ENCODE peak calls at places on chromosomes 13 and 19, in ten cellular contexts. One of them, this sample, is unnamed.

GRCh38 chr13:51840917-51841316 is 4.1 kb downstream of the TMEM272 start:
- DNase-seq in glutamatergic neuron: no peak
- DNase-seq in stimulated activated CD4-positive, alpha-beta T cell treated with anti-CD3 and anti-CD28 coated beads, Interleukin-1b, Interleukin-23, amount 100 ng/mL, for 24 hours: no peak
- DNase-seq in iPS DF 19.7: no peak
- DNase-seq in upper lobe of left lung: no peak
- DNase-seq in T-cell: no peak
- DNase-seq in heart right ventricle: no peak
- DNase-seq in neural crest cell: no peak
- DNase-seq in stimulated activated naive CD8-positive, alpha-beta T cell treated with anti-CD3 and anti-CD28 coated beads, Interleukin-15, amount 100 ng/mL, for 72 hours: no peak
- DNase-seq in RKO: no peak
- DNase-seq in this sample: no peak

GRCh38 chr19:35963514-35963913 is 27.3 kb downstream of the LRFN3 start:
- DNase-seq in iPS DF 19.7: no peak
- DNase-seq in stimulated activated CD4-positive, alpha-beta T cell treated with anti-CD3 and anti-CD28 coated beads, Interleukin-1b, Interleukin-23, amount 100 ng/mL, for 24 hours: no peak
- DNase-seq in upper lobe of left lung: no peak
- DNase-seq in T-cell: peak
- DNase-seq in RKO: peak
- DNase-seq in glutamatergic neuron: no peak
- DNase-seq in stimulated activated naive CD8-positive, alpha-beta T cell treated with anti-CD3 and anti-CD28 coated beads, Interleukin-15, amount 100 ng/mL, for 72 hours: no peak
- DNase-seq in neural crest cell: peak
- DNase-seq in heart right ventricle: no peak
- DNase-seq in this sample: peak

GRCh38 chr13:44015808-44016207 is 136.1 kb downstream of the LACC1 start:
- DNase-seq in neural crest cell: no peak
- DNase-seq in RKO: no peak
- DNase-seq in iPS DF 19.7: no peak
- DNase-seq in stimulated activated CD4-positive, alpha-beta T cell treated with anti-CD3 and anti-CD28 coated beads, Interleukin-1b, Interleukin-23, amount 100 ng/mL, for 24 hours: no peak
- DNase-seq in T-cell: no peak
- DNase-seq in stimulated activated naive CD8-positive, alpha-beta T cell treated with anti-CD3 and anti-CD28 coated beads, Interleukin-15, amount 100 ng/mL, for 72 hours: no peak
- DNase-seq in heart right ventricle: no peak
- DNase-seq in glutamatergic neuron: no peak
- DNase-seq in upper lobe of left lung: no peak
- DNase-seq in this sample: no peak

GRCh38 chr13:73677041-73677589 is 457.1 kb downstream of the KLF12 start:
- DNase-seq in stimulated activated CD4-positive, alpha-beta T cell treated with anti-CD3 and anti-CD28 coated beads, Interleukin-1b, Interleukin-23, amount 100 ng/mL, for 24 hours: no peak
- DNase-seq in neural crest cell: no peak
- DNase-seq in stimulated activated naive CD8-positive, alpha-beta T cell treated with anti-CD3 and anti-CD28 coated beads, Interleukin-15, amount 100 ng/mL, for 72 hours: no peak
- DNase-seq in T-cell: no peak
- DNase-seq in glutamatergic neuron: no peak
- DNase-seq in heart right ventricle: no peak
- DNase-seq in upper lobe of left lung: no peak
- DNase-seq in iPS DF 19.7: no peak
- DNase-seq in RKO: no peak
- DNase-seq in this sample: no peak

GRCh38 chr13:113564331-113565023 is 20.1 kb upstream of the TFDP1 start:
- DNase-seq in upper lobe of left lung: no peak
- DNase-seq in neural crest cell: no peak
- DNase-seq in stimulated activated naive CD8-positive, alpha-beta T cell treated with anti-CD3 and anti-CD28 coated beads, Interleukin-15, amount 100 ng/mL, for 72 hours: no peak
- DNase-seq in T-cell: no peak
- DNase-seq in stimulated activated CD4-positive, alpha-beta T cell treated with anti-CD3 and anti-CD28 coated beads, Interleukin-1b, Interleukin-23, amount 100 ng/mL, for 24 hours: no peak
- DNase-seq in heart right ventricle: no peak
- DNase-seq in glutamatergic neuron: no peak
- DNase-seq in RKO: no peak
- DNase-seq in iPS DF 19.7: no peak
- DNase-seq in this sample: no peak

GRCh38 chr19:27672309-27673047 is 1540.5 kb downstream of the UQCRFS1 start:
- DNase-seq in T-cell: no peak
- DNase-seq in heart right ventricle: peak
- DNase-seq in glutamatergic neuron: no peak
- DNase-seq in upper lobe of left lung: no peak
- DNase-seq in iPS DF 19.7: no peak
- DNase-seq in neural crest cell: no peak
- DNase-seq in stimulated activated naive CD8-positive, alpha-beta T cell treated with anti-CD3 and anti-CD28 coated beads, Interleukin-15, amount 100 ng/mL, for 72 hours: no peak
- DNase-seq in RKO: no peak
- DNase-seq in stimulated activated CD4-positive, alpha-beta T cell treated with anti-CD3 and anti-CD28 coated beads, Interleukin-1b, Interleukin-23, amount 100 ng/mL, for 24 hours: no peak
- DNase-seq in this sample: no peak

GRCh38 chr19:48868196-48868886 is at the start of gene PLEKHA4:
- DNase-seq in upper lobe of left lung: peak
- DNase-seq in stimulated activated naive CD8-positive, alpha-beta T cell treated with anti-CD3 and anti-CD28 coated beads, Interleukin-15, amount 100 ng/mL, for 72 hours: no peak
- DNase-seq in glutamatergic neuron: peak
- DNase-seq in T-cell: no peak
- DNase-seq in heart right ventricle: peak
- DNase-seq in stimulated activated CD4-positive, alpha-beta T cell treated with anti-CD3 and anti-CD28 coated beads, Interleukin-1b, Interleukin-23, amount 100 ng/mL, for 24 hours: no peak
- DNase-seq in RKO: peak
- DNase-seq in neural crest cell: no peak
- DNase-seq in iPS DF 19.7: no peak
- DNase-seq in this sample: no peak

GRCh38 chr19:2607712-2608601 is 94.5 kb downstream of the GNG7 start:
- DNase-seq in heart right ventricle: no peak
- DNase-seq in iPS DF 19.7: no peak
- DNase-seq in stimulated activated CD4-positive, alpha-beta T cell treated with anti-CD3 and anti-CD28 coated beads, Interleukin-1b, Interleukin-23, amount 100 ng/mL, for 24 hours: peak
- DNase-seq in neural crest cell: no peak
- DNase-seq in RKO: no peak
- DNase-seq in upper lobe of left lung: peak
- DNase-seq in stimulated activated naive CD8-positive, alpha-beta T cell treated with anti-CD3 and anti-CD28 coated beads, Interleukin-15, amount 100 ng/mL, for 72 hours: peak
- DNase-seq in T-cell: peak
- DNase-seq in glutamatergic neuron: no peak
- DNase-seq in this sample: no peak

GRCh38 chr13:85277753-85278152 is 521.5 kb downstream of the SLITRK6 start:
- DNase-seq in stimulated activated CD4-positive, alpha-beta T cell treated with anti-CD3 and anti-CD28 coated beads, Interleukin-1b, Interleukin-23, amount 100 ng/mL, for 24 hours: no peak
- DNase-seq in stimulated activated naive CD8-positive, alpha-beta T cell treated with anti-CD3 and anti-CD28 coated beads, Interleukin-15, amount 100 ng/mL, for 72 hours: no peak
- DNase-seq in glutamatergic neuron: no peak
- DNase-seq in neural crest cell: no peak
- DNase-seq in T-cell: no peak
- DNase-seq in upper lobe of left lung: no peak
- DNase-seq in iPS DF 19.7: no peak
- DNase-seq in heart right ventricle: no peak
- DNase-seq in RKO: peak
- DNase-seq in this sample: no peak

GRCh38 chr19:44356383-44357111 is at the start of gene ZNF112:
- DNase-seq in T-cell: no peak
- DNase-seq in glutamatergic neuron: peak
- DNase-seq in stimulated activated CD4-positive, alpha-beta T cell treated with anti-CD3 and anti-CD28 coated beads, Interleukin-1b, Interleukin-23, amount 100 ng/mL, for 24 hours: no peak
- DNase-seq in RKO: peak
- DNase-seq in neural crest cell: peak
- DNase-seq in upper lobe of left lung: peak
- DNase-seq in iPS DF 19.7: peak
- DNase-seq in heart right ventricle: peak
- DNase-seq in stimulated activated naive CD8-positive, alpha-beta T cell treated with anti-CD3 and anti-CD28 coated beads, Interleukin-15, amount 100 ng/mL, for 72 hours: no peak
- DNase-seq in this sample: peak

GRCh38 chr19:3536429-3537100 is 2.4 kb upstream of the TEKTIP1 start:
- DNase-seq in neural crest cell: no peak
- DNase-seq in RKO: no peak
- DNase-seq in heart right ventricle: peak
- DNase-seq in upper lobe of left lung: peak
- DNase-seq in T-cell: no peak
- DNase-seq in glutamatergic neuron: peak
- DNase-seq in stimulated activated CD4-positive, alpha-beta T cell treated with anti-CD3 and anti-CD28 coated beads, Interleukin-1b, Interleukin-23, amount 100 ng/mL, for 24 hours: no peak
- DNase-seq in stimulated activated naive CD8-positive, alpha-beta T cell treated with anti-CD3 and anti-CD28 coated beads, Interleukin-15, amount 100 ng/mL, for 72 hours: no peak
- DNase-seq in iPS DF 19.7: no peak
- DNase-seq in this sample: no peak

GRCh38 chr13:72145383-72145782 is 278.4 kb upstream of the DACH1 start:
- DNase-seq in RKO: no peak
- DNase-seq in neural crest cell: no peak
- DNase-seq in stimulated activated naive CD8-positive, alpha-beta T cell treated with anti-CD3 and anti-CD28 coated beads, Interleukin-15, amount 100 ng/mL, for 72 hours: no peak
- DNase-seq in heart right ventricle: no peak
- DNase-seq in stimulated activated CD4-positive, alpha-beta T cell treated with anti-CD3 and anti-CD28 coated beads, Interleukin-1b, Interleukin-23, amount 100 ng/mL, for 24 hours: no peak
- DNase-seq in T-cell: no peak
- DNase-seq in glutamatergic neuron: no peak
- DNase-seq in upper lobe of left lung: no peak
- DNase-seq in iPS DF 19.7: no peak
- DNase-seq in this sample: no peak

GRCh38 chr19:10842788-10843187 is 5.4 kb upstream of the C19orf38 start:
- DNase-seq in upper lobe of left lung: no peak
- DNase-seq in stimulated activated naive CD8-positive, alpha-beta T cell treated with anti-CD3 and anti-CD28 coated beads, Interleukin-15, amount 100 ng/mL, for 72 hours: no peak
- DNase-seq in stimulated activated CD4-positive, alpha-beta T cell treated with anti-CD3 and anti-CD28 coated beads, Interleukin-1b, Interleukin-23, amount 100 ng/mL, for 24 hours: no peak
- DNase-seq in RKO: no peak
- DNase-seq in T-cell: no peak
- DNase-seq in iPS DF 19.7: no peak
- DNase-seq in heart right ventricle: no peak
- DNase-seq in neural crest cell: no peak
- DNase-seq in glutamatergic neuron: no peak
- DNase-seq in this sample: no peak

GRCh38 chr13:105196052-105196451 is 1339.4 kb downstream of the EFNB2 start:
- DNase-seq in upper lobe of left lung: no peak
- DNase-seq in heart right ventricle: no peak
- DNase-seq in glutamatergic neuron: no peak
- DNase-seq in RKO: no peak
- DNase-seq in neural crest cell: no peak
- DNase-seq in iPS DF 19.7: peak
- DNase-seq in stimulated activated naive CD8-positive, alpha-beta T cell treated with anti-CD3 and anti-CD28 coated beads, Interleukin-15, amount 100 ng/mL, for 72 hours: no peak
- DNase-seq in stimulated activated CD4-positive, alpha-beta T cell treated with anti-CD3 and anti-CD28 coated beads, Interleukin-1b, Interleukin-23, amount 100 ng/mL, for 24 hours: no peak
- DNase-seq in T-cell: no peak
- DNase-seq in this sample: no peak

GRCh38 chr19:50759886-50760285 is 10.4 kb upstream of the GPR32 start:
- DNase-seq in stimulated activated CD4-positive, alpha-beta T cell treated with anti-CD3 and anti-CD28 coated beads, Interleukin-1b, Interleukin-23, amount 100 ng/mL, for 24 hours: no peak
- DNase-seq in glutamatergic neuron: no peak
- DNase-seq in T-cell: no peak
- DNase-seq in heart right ventricle: no peak
- DNase-seq in stimulated activated naive CD8-positive, alpha-beta T cell treated with anti-CD3 and anti-CD28 coated beads, Interleukin-15, amount 100 ng/mL, for 72 hours: no peak
- DNase-seq in RKO: peak
- DNase-seq in upper lobe of left lung: no peak
- DNase-seq in neural crest cell: no peak
- DNase-seq in iPS DF 19.7: no peak
- DNase-seq in this sample: no peak

GRCh38 chr13:44397766-44398223 is 24.2 kb downstream of the SERP2 start:
- DNase-seq in stimulated activated naive CD8-positive, alpha-beta T cell treated with anti-CD3 and anti-CD28 coated beads, Interleukin-15, amount 100 ng/mL, for 72 hours: no peak
- DNase-seq in iPS DF 19.7: no peak
- DNase-seq in upper lobe of left lung: no peak
- DNase-seq in stimulated activated CD4-positive, alpha-beta T cell treated with anti-CD3 and anti-CD28 coated beads, Interleukin-1b, Interleukin-23, amount 100 ng/mL, for 24 hours: no peak
- DNase-seq in heart right ventricle: no peak
- DNase-seq in T-cell: no peak
- DNase-seq in glutamatergic neuron: no peak
- DNase-seq in neural crest cell: no peak
- DNase-seq in RKO: no peak
- DNase-seq in this sample: no peak

GRCh38 chr19:58554494-58555368 is at the start of gene CHMP2A:
- DNase-seq in stimulated activated CD4-positive, alpha-beta T cell treated with anti-CD3 and anti-CD28 coated beads, Interleukin-1b, Interleukin-23, amount 100 ng/mL, for 24 hours: peak
- DNase-seq in T-cell: peak
- DNase-seq in neural crest cell: peak
- DNase-seq in stimulated activated naive CD8-positive, alpha-beta T cell treated with anti-CD3 and anti-CD28 coated beads, Interleukin-15, amount 100 ng/mL, for 72 hours: peak
- DNase-seq in RKO: peak
- DNase-seq in iPS DF 19.7: peak
- DNase-seq in heart right ventricle: peak
- DNase-seq in glutamatergic neuron: peak
- DNase-seq in upper lobe of left lung: peak
- DNase-seq in this sample: peak

GRCh38 chr13:40060318-40061007 is 405.0 kb downstream of the COG6 start:
- DNase-seq in iPS DF 19.7: no peak
- DNase-seq in stimulated activated naive CD8-positive, alpha-beta T cell treated with anti-CD3 and anti-CD28 coated beads, Interleukin-15, amount 100 ng/mL, for 72 hours: no peak
- DNase-seq in RKO: no peak
- DNase-seq in glutamatergic neuron: no peak
- DNase-seq in T-cell: no peak
- DNase-seq in upper lobe of left lung: no peak
- DNase-seq in neural crest cell: no peak
- DNase-seq in stimulated activated CD4-positive, alpha-beta T cell treated with anti-CD3 and anti-CD28 coated beads, Interleukin-1b, Interleukin-23, amount 100 ng/mL, for 24 hours: peak
- DNase-seq in heart right ventricle: peak
- DNase-seq in this sample: no peak

GRCh38 chr13:51097353-51098043 is 13.6 kb downstream of the C13orf42 start:
- DNase-seq in stimulated activated CD4-positive, alpha-beta T cell treated with anti-CD3 and anti-CD28 coated beads, Interleukin-1b, Interleukin-23, amount 100 ng/mL, for 24 hours: no peak
- DNase-seq in upper lobe of left lung: no peak
- DNase-seq in stimulated activated naive CD8-positive, alpha-beta T cell treated with anti-CD3 and anti-CD28 coated beads, Interleukin-15, amount 100 ng/mL, for 72 hours: no peak
- DNase-seq in glutamatergic neuron: no peak
- DNase-seq in heart right ventricle: no peak
- DNase-seq in neural crest cell: no peak
- DNase-seq in RKO: no peak
- DNase-seq in iPS DF 19.7: no peak
- DNase-seq in T-cell: no peak
- DNase-seq in this sample: no peak

GRCh38 chr13:51733656-51734334 is 70.2 kb downstream of the DHRS12 start:
- DNase-seq in neural crest cell: no peak
- DNase-seq in RKO: no peak
- DNase-seq in glutamatergic neuron: no peak
- DNase-seq in T-cell: no peak
- DNase-seq in stimulated activated naive CD8-positive, alpha-beta T cell treated with anti-CD3 and anti-CD28 coated beads, Interleukin-15, amount 100 ng/mL, for 72 hours: no peak
- DNase-seq in iPS DF 19.7: no peak
- DNase-seq in heart right ventricle: no peak
- DNase-seq in upper lobe of left lung: no peak
- DNase-seq in stimulated activated CD4-positive, alpha-beta T cell treated with anti-CD3 and anti-CD28 coated beads, Interleukin-1b, Interleukin-23, amount 100 ng/mL, for 24 hours: no peak
- DNase-seq in this sample: no peak

GRCh38 chr13:106103779-106104178 is 431.7 kb downstream of the EFNB2 start:
- DNase-seq in heart right ventricle: no peak
- DNase-seq in stimulated activated CD4-positive, alpha-beta T cell treated with anti-CD3 and anti-CD28 coated beads, Interleukin-1b, Interleukin-23, amount 100 ng/mL, for 24 hours: no peak
- DNase-seq in neural crest cell: no peak
- DNase-seq in stimulated activated naive CD8-positive, alpha-beta T cell treated with anti-CD3 and anti-CD28 coated beads, Interleukin-15, amount 100 ng/mL, for 72 hours: no peak
- DNase-seq in glutamatergic neuron: no peak
- DNase-seq in T-cell: no peak
- DNase-seq in iPS DF 19.7: no peak
- DNase-seq in RKO: no peak
- DNase-seq in upper lobe of left lung: no peak
- DNase-seq in this sample: no peak